ENCODE peak calls at places on chromosomes 16 and 17, in four cellular contexts. P, T, S and W are unnamed samples.
A peak's percentile ranks its signal among the peaks of the same experiment; 100 is the strongest.

GRCh38 chr17:50944054-50944901 is 78.1 kb upstream of the TOB1 start:
- DNase-seq in T (peak; percentile 71), P (no peak), S (peak; percentile 85), W (no peak)

GRCh38 chr16:4683255-4684029 is 9.9 kb upstream of the NUDT16L1 start:
- DNase-seq in P (no peak), S (no peak), T (no peak), W (no peak)

GRCh38 chr16:72262711-72263110 is 90.8 kb upstream of the PMFBP1 start:
- DNase-seq in T (no peak), S (no peak), P (no peak), W (no peak)

GRCh38 chr17:38451030-38451839 is 23.0 kb downstream of the ARHGAP23 start:
- DNase-seq in T (no peak), P (no peak), S (no peak), W (peak; percentile 84)

GRCh38 chr17:31266042-31266441 is 31.0 kb downstream of the OMG start:
- DNase-seq in P (no peak), T (no peak), S (no peak), W (no peak)

GRCh38 chr17:49583889-49584288 is 8.2 kb downstream of the NXPH3 start:
- DNase-seq in P (no peak), S (no peak), T (no peak), W (no peak)

GRCh38 chr17:10618202-10618635 is 38.9 kb downstream of the MYH3 start:
- DNase-seq in P (peak; percentile 38), S (peak; percentile 46), T (peak; percentile 44), W (peak; percentile 49)

GRCh38 chr16:56204836-56205235 is 13.5 kb downstream of the GNAO1 start:
- DNase-seq in S (no peak), T (no peak), P (no peak), W (no peak)

GRCh38 chr17:74260525-74260850 is 13.5 kb upstream of the DNAI2 start:
- DNase-seq in P (no peak), S (no peak), T (no peak), W (no peak)